ENCODE peak calls at places on chromosomes 16 and 17, in ten cellular contexts. One of them, this sample, is unnamed.

GRCh38 chr17:46853896-46854444 is 2.6 kb downstream of the WNT9B start:
- DNase-seq in DND-41: no peak
- DNase-seq in A549: no peak
- DNase-seq in right atrium auricular region: no peak
- DNase-seq in effector memory CD4-positive, alpha-beta T cell: no peak
- DNase-seq in uterus: no peak
- DNase-seq in BJ: no peak
- DNase-seq in fibroblast of lung: no peak
- DNase-seq in PC-3: peak
- DNase-seq in cardiac fibroblast: peak
- DNase-seq in this sample: no peak

GRCh38 chr17:15289285-15290185 is 24.4 kb upstream of the PMP22 start:
- DNase-seq in right atrium auricular region: no peak
- DNase-seq in BJ: no peak
- DNase-seq in effector memory CD4-positive, alpha-beta T cell: no peak
- DNase-seq in A549: peak
- DNase-seq in PC-3: peak
- DNase-seq in uterus: no peak
- DNase-seq in cardiac fibroblast: peak
- DNase-seq in fibroblast of lung: peak
- DNase-seq in DND-41: no peak
- DNase-seq in this sample: no peak

GRCh38 chr16:46972971-46973456 is 460 bp downstream of the DNAJA2 start:
- DNase-seq in right atrium auricular region: peak
- DNase-seq in A549: no peak
- DNase-seq in DND-41: peak
- DNase-seq in PC-3: peak
- DNase-seq in uterus: peak
- DNase-seq in BJ: no peak
- DNase-seq in cardiac fibroblast: peak
- DNase-seq in effector memory CD4-positive, alpha-beta T cell: no peak
- DNase-seq in fibroblast of lung: no peak
- DNase-seq in this sample: peak

GRCh38 chr17:32319548-32319905 is 22.4 kb downstream of the C17orf75 start:
- DNase-seq in BJ: no peak
- DNase-seq in uterus: peak
- DNase-seq in fibroblast of lung: peak
- DNase-seq in effector memory CD4-positive, alpha-beta T cell: peak
- DNase-seq in right atrium auricular region: peak
- DNase-seq in DND-41: peak
- DNase-seq in cardiac fibroblast: peak
- DNase-seq in A549: peak
- DNase-seq in PC-3: peak
- DNase-seq in this sample: peak

GRCh38 chr16:9826630-9827029 is 355.6 kb downstream of the GRIN2A start:
- DNase-seq in fibroblast of lung: no peak
- DNase-seq in BJ: no peak
- DNase-seq in PC-3: no peak
- DNase-seq in A549: no peak
- DNase-seq in effector memory CD4-positive, alpha-beta T cell: no peak
- DNase-seq in cardiac fibroblast: no peak
- DNase-seq in right atrium auricular region: no peak
- DNase-seq in uterus: no peak
- DNase-seq in DND-41: no peak
- DNase-seq in this sample: no peak

GRCh38 chr16:30747331-30747730 is 894 bp upstream of the PHKG2 start:
- DNase-seq in right atrium auricular region: no peak
- DNase-seq in PC-3: peak
- DNase-seq in BJ: peak
- DNase-seq in DND-41: no peak
- DNase-seq in uterus: no peak
- DNase-seq in A549: no peak
- DNase-seq in cardiac fibroblast: peak
- DNase-seq in effector memory CD4-positive, alpha-beta T cell: no peak
- DNase-seq in fibroblast of lung: no peak
- DNase-seq in this sample: no peak

GRCh38 chr17:74245145-74245817 is 28.8 kb upstream of the DNAI2 start:
- DNase-seq in DND-41: no peak
- DNase-seq in cardiac fibroblast: no peak
- DNase-seq in right atrium auricular region: no peak
- DNase-seq in fibroblast of lung: no peak
- DNase-seq in uterus: no peak
- DNase-seq in effector memory CD4-positive, alpha-beta T cell: no peak
- DNase-seq in BJ: no peak
- DNase-seq in PC-3: no peak
- DNase-seq in A549: no peak
- DNase-seq in this sample: no peak

GRCh38 chr16:53821487-53821886 is 117.5 kb downstream of the FTO start:
- DNase-seq in effector memory CD4-positive, alpha-beta T cell: no peak
- DNase-seq in DND-41: no peak
- DNase-seq in fibroblast of lung: no peak
- DNase-seq in right atrium auricular region: no peak
- DNase-seq in A549: no peak
- DNase-seq in uterus: no peak
- DNase-seq in BJ: peak
- DNase-seq in PC-3: peak
- DNase-seq in cardiac fibroblast: peak
- DNase-seq in this sample: no peak

GRCh38 chr17:69967910-69968411 is 107.1 kb upstream of the KCNJ16 start:
- DNase-seq in A549: no peak
- DNase-seq in effector memory CD4-positive, alpha-beta T cell: no peak
- DNase-seq in DND-41: no peak
- DNase-seq in uterus: no peak
- DNase-seq in PC-3: no peak
- DNase-seq in BJ: peak
- DNase-seq in cardiac fibroblast: peak
- DNase-seq in fibroblast of lung: peak
- DNase-seq in right atrium auricular region: no peak
- DNase-seq in this sample: no peak

GRCh38 chr16:1916654-1916990 is 1.6 kb downstream of the HS3ST6 start:
- DNase-seq in DND-41: no peak
- DNase-seq in cardiac fibroblast: no peak
- DNase-seq in fibroblast of lung: no peak
- DNase-seq in PC-3: no peak
- DNase-seq in A549: no peak
- DNase-seq in uterus: no peak
- DNase-seq in effector memory CD4-positive, alpha-beta T cell: no peak
- DNase-seq in right atrium auricular region: no peak
- DNase-seq in BJ: no peak
- DNase-seq in this sample: no peak

GRCh38 chr16:1918890-1919679 is 870 bp upstream of the HS3ST6 start:
- DNase-seq in right atrium auricular region: no peak
- DNase-seq in cardiac fibroblast: no peak
- DNase-seq in effector memory CD4-positive, alpha-beta T cell: no peak
- DNase-seq in fibroblast of lung: no peak
- DNase-seq in BJ: no peak
- DNase-seq in uterus: no peak
- DNase-seq in PC-3: no peak
- DNase-seq in A549: no peak
- DNase-seq in DND-41: no peak
- DNase-seq in this sample: no peak

GRCh38 chr16:1917056-1917664 is 1.1 kb downstream of the HS3ST6 start:
- DNase-seq in cardiac fibroblast: no peak
- DNase-seq in A549: no peak
- DNase-seq in effector memory CD4-positive, alpha-beta T cell: no peak
- DNase-seq in PC-3: no peak
- DNase-seq in BJ: no peak
- DNase-seq in DND-41: no peak
- DNase-seq in fibroblast of lung: no peak
- DNase-seq in right atrium auricular region: no peak
- DNase-seq in uterus: no peak
- DNase-seq in this sample: no peak

GRCh38 chr16:1918312-1918889 is at the start of gene HS3ST6:
- DNase-seq in fibroblast of lung: no peak
- DNase-seq in effector memory CD4-positive, alpha-beta T cell: no peak
- DNase-seq in BJ: no peak
- DNase-seq in A549: no peak
- DNase-seq in PC-3: no peak
- DNase-seq in cardiac fibroblast: no peak
- DNase-seq in uterus: no peak
- DNase-seq in right atrium auricular region: no peak
- DNase-seq in DND-41: no peak
- DNase-seq in this sample: no peak

DNA sequence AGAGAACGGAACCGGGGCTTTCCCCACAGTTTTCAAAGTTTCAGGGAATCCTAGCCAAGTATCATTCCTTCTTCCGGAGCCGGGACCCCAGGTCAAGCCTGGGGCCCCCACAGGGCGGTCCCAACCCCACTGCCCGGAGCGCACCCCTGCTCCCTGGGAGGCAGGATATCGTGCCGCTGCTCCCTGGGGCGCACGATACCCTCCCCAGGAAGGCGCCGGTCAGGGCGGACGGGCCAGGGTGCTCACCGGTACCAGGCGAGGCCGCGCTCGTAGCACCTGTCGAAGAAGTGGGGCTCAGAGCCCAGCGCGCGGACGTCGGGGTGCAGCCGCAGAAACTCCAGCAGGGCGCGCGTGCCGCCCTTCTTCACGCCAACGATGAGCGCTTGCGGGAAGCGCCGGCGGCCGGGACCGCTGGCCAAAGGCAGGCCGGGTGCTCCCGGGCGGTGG is 527 bp downstream of the HS3ST6 start:
- DNase-seq in uterus: no peak
- DNase-seq in fibroblast of lung: no peak
- DNase-seq in effector memory CD4-positive, alpha-beta T cell: no peak
- DNase-seq in right atrium auricular region: no peak
- DNase-seq in A549: no peak
- DNase-seq in cardiac fibroblast: no peak
- DNase-seq in DND-41: no peak
- DNase-seq in BJ: no peak
- DNase-seq in PC-3: no peak
- DNase-seq in this sample: no peak
- H3K4me3 ChIP-seq in uterus: no peak
- H3K4me3 ChIP-seq in fibroblast of lung: no peak
- H3K4me3 ChIP-seq in effector memory CD4-positive, alpha-beta T cell: no peak
- H3K4me3 ChIP-seq in right atrium auricular region: no peak
- H3K4me3 ChIP-seq in A549: peak
- H3K4me3 ChIP-seq in cardiac fibroblast: no peak
- H3K4me3 ChIP-seq in DND-41: no peak
- H3K4me3 ChIP-seq in BJ: no peak
- H3K4me3 ChIP-seq in PC-3: no peak
- H3K4me3 ChIP-seq in this sample: no peak

DNA sequence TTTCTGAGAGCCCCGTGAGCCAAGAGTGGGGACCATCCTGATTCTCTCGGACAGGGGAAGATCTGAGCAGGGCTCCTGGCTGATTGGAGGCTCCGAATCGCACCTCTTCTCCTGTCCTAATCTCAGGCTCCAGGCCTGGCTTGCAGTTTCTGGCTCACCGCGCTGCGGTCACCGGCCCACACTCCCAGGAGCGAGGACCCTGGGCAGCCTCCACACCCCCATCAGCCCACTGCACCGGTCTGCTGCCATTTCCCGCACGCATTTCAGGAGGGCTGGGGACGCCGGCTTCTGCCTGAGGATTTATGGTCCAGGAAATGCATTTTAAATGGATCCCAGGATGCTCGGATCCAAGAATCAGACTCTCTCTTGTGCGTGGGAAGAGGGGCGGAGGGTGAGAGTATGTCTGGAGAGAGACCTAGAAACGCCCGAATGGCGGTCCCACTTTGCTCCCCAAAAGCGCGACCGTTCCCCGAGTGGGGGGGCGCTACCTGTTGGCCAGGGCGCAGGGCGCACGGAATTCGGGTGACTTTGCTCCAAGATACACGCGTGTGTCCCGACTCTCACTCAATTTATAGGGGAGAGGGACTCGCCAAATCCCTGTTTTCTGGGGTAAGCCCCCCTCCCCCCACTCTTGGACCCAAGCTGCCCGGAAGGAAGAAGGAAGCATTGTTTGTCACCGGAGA is 845 bp upstream of the JPH3 start:
- DNase-seq in cardiac fibroblast: no peak
- DNase-seq in uterus: no peak
- DNase-seq in fibroblast of lung: no peak
- DNase-seq in DND-41: no peak
- DNase-seq in BJ: no peak
- DNase-seq in PC-3: no peak
- DNase-seq in A549: no peak
- DNase-seq in effector memory CD4-positive, alpha-beta T cell: no peak
- DNase-seq in right atrium auricular region: no peak
- DNase-seq in this sample: no peak
- H3K4me3 ChIP-seq in cardiac fibroblast: no peak
- H3K4me3 ChIP-seq in uterus: no peak
- H3K4me3 ChIP-seq in fibroblast of lung: no peak
- H3K4me3 ChIP-seq in DND-41: no peak
- H3K4me3 ChIP-seq in BJ: no peak
- H3K4me3 ChIP-seq in PC-3: no peak
- H3K4me3 ChIP-seq in A549: peak
- H3K4me3 ChIP-seq in effector memory CD4-positive, alpha-beta T cell: no peak
- H3K4me3 ChIP-seq in right atrium auricular region: no peak
- H3K4me3 ChIP-seq in this sample: no peak

GRCh38 chr17:49216482-49216881 is 6.0 kb downstream of the ABI3 start:
- DNase-seq in BJ: no peak
- DNase-seq in A549: no peak
- DNase-seq in fibroblast of lung: no peak
- DNase-seq in DND-41: no peak
- DNase-seq in cardiac fibroblast: no peak
- DNase-seq in right atrium auricular region: no peak
- DNase-seq in effector memory CD4-positive, alpha-beta T cell: no peak
- DNase-seq in uterus: no peak
- DNase-seq in PC-3: no peak
- DNase-seq in this sample: no peak
- H3K4me3 ChIP-seq in BJ: no peak
- H3K4me3 ChIP-seq in A549: no peak
- H3K4me3 ChIP-seq in fibroblast of lung: no peak
- H3K4me3 ChIP-seq in DND-41: no peak
- H3K4me3 ChIP-seq in cardiac fibroblast: no peak
- H3K4me3 ChIP-seq in right atrium auricular region: no peak
- H3K4me3 ChIP-seq in effector memory CD4-positive, alpha-beta T cell: no peak
- H3K4me3 ChIP-seq in uterus: no peak
- H3K4me3 ChIP-seq in PC-3: no peak
- H3K4me3 ChIP-seq in this sample: no peak

DNA sequence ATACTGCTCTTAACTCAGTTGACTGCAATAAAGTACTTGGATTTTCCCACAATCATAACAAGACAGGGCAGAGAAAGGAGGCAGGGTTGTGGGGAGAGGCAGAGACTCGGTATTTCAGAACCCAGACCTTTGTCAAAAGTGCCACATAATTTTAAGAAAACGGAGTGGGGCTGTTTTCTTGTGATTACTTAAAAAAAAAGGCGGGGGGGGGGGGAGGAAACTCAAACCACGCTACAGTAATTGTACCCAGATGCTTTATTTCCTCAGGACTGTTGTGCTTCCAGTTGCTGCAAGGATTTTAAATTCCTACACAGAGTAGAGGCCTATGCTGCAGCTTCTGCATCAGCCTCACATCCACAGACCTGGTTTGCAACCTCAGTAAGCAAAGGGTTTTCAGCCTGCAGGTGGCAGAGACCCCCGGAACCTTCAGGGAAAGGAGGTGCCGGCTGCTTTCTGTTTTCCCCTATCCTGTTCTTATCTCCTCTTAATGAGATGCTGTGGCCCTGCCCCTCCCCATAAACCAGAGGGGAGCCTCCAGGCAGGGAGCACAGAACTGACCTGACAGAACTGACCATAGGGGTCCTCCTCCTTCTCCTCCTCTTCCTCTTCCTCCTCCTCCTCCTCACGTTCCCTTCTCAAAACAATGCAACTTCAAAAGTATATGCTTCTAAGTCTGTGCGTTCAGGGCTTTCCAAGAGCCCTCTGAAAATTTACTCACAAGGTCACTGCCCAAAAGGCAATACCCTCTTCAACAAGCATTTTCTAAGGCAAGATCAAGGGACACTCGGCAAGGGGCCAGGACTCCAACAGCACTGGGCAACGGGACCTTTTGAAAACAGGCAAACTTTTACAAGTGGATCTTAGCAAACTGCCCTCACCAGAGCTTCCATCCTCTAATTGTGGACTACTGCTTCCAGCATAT is 7.5 kb downstream of the AXIN2 start:
- DNase-seq in uterus: no peak
- DNase-seq in fibroblast of lung: no peak
- DNase-seq in effector memory CD4-positive, alpha-beta T cell: no peak
- DNase-seq in PC-3: no peak
- DNase-seq in right atrium auricular region: no peak
- DNase-seq in DND-41: no peak
- DNase-seq in A549: no peak
- DNase-seq in cardiac fibroblast: no peak
- DNase-seq in BJ: no peak
- DNase-seq in this sample: no peak
- H3K4me3 ChIP-seq in uterus: no peak
- H3K4me3 ChIP-seq in fibroblast of lung: no peak
- H3K4me3 ChIP-seq in effector memory CD4-positive, alpha-beta T cell: no peak
- H3K4me3 ChIP-seq in PC-3: no peak
- H3K4me3 ChIP-seq in right atrium auricular region: peak
- H3K4me3 ChIP-seq in DND-41: no peak
- H3K4me3 ChIP-seq in A549: no peak
- H3K4me3 ChIP-seq in cardiac fibroblast: no peak
- H3K4me3 ChIP-seq in BJ: no peak
- H3K4me3 ChIP-seq in this sample: no peak

This sample was measured in gastrocnemius medialis.